ENCODE peak calls at places on chromosomes 2 and 18, in eight cellular contexts. P, X, T, B, D, M, Z and Q are unnamed samples.

GRCh38 chr18:61865466-61866165 is 27.2 kb downstream of the RNF152 start:
- DNase-seq in P (no peak), X (no peak), T (no peak), B (no peak), D (no peak), M (no peak), Z (no peak), Q (no peak)

GRCh38 chr2:20577495-20578235 is 73.2 kb downstream of the HS1BP3 start:
- DNase-seq in P (no peak), X (no peak), T (peak), B (peak), D (no peak), M (peak), Z (peak), Q (no peak)

GRCh38 chr2:165720526-165720925 is 73.5 kb downstream of the GALNT3 start:
- DNase-seq in P (no peak), X (no peak), T (peak), B (peak), D (no peak), M (no peak), Z (no peak), Q (peak)

GRCh38 chr2:28970464-28971160 is 10.5 kb upstream of the TOGARAM2 start:
- DNase-seq in P (no peak), X (no peak), T (no peak), B (no peak), D (no peak), M (no peak), Z (no peak), Q (no peak)

GRCh38 chr2:157032019-157032418 is 225.5 kb upstream of the GALNT5 start:
- DNase-seq in P (no peak), X (no peak), T (peak), B (peak), D (no peak), M (peak), Z (no peak), Q (peak)

GRCh38 chr2:109486711-109487130 is 127.0 kb downstream of the SEPTIN10 start:
- DNase-seq in P (no peak), X (no peak), T (no peak), B (no peak), D (no peak), M (no peak), Z (no peak), Q (no peak)

GRCh38 chr2:61006486-61007105 is 10.9 kb upstream of the PEX13 start:
- DNase-seq in P (no peak), X (no peak), T (peak), B (peak), D (no peak), M (no peak), Z (no peak), Q (no peak)

GRCh38 chr2:240986787-240987411 is 11.5 kb upstream of the SNED1 start:
- DNase-seq in P (no peak), X (no peak), T (no peak), B (no peak), D (no peak), M (peak), Z (peak), Q (no peak)

GRCh38 chr18:45081579-45082181 is 401.0 kb downstream of the SETBP1 start:
- DNase-seq in P (no peak), X (no peak), T (no peak), B (peak), D (no peak), M (peak), Z (no peak), Q (no peak)

GRCh38 chr2:142974288-142975024 is 97.0 kb downstream of the KYNU start:
- DNase-seq in P (no peak), X (no peak), T (peak), B (peak), D (no peak), M (peak), Z (no peak), Q (no peak)

GRCh38 chr2:47904903-47905453 is 1.3 kb downstream of the FBXO11 start:
- DNase-seq in P (peak), X (no peak), T (peak), B (peak), D (peak), M (peak), Z (peak), Q (no peak)

GRCh38 chr2:236415706-236416493 is 151.7 kb upstream of the ASB18 start:
- DNase-seq in P (no peak), X (no peak), T (no peak), B (no peak), D (no peak), M (no peak), Z (no peak), Q (no peak)

GRCh38 chr2:239593965-239594771 is 193.3 kb upstream of the HDAC4 start:
- DNase-seq in P (no peak), X (no peak), T (no peak), B (no peak), D (no peak), M (no peak), Z (peak), Q (no peak)

GRCh38 chr2:219418570-219419189 is 503 bp downstream of the DES start:
- DNase-seq in P (no peak), X (no peak), T (no peak), B (no peak), D (no peak), M (no peak), Z (no peak), Q (no peak)

GRCh38 chr2:98355881-98356280 is 9.6 kb downstream of the CNGA3 start:
- DNase-seq in P (no peak), X (no peak), T (peak), B (no peak), D (no peak), M (no peak), Z (no peak), Q (no peak)

GRCh38 chr2:163808406-163808805 is 72.6 kb upstream of the FIGN start:
- DNase-seq in P (no peak), X (no peak), T (peak), B (no peak), D (no peak), M (peak), Z (no peak), Q (no peak)

GRCh38 chr2:109355192-109355843 is 226.3 kb downstream of the SH3RF3 start:
- DNase-seq in P (no peak), X (no peak), T (no peak), B (no peak), D (no peak), M (no peak), Z (no peak), Q (no peak)

GRCh38 chr2:182716665-182716990 is 571 bp downstream of the DNAJC10 start:
- DNase-seq in P (no peak), X (no peak), T (no peak), B (peak), D (no peak), M (peak), Z (no peak), Q (no peak)

GRCh38 chr2:95061119-95061512 is 35.6 kb downstream of the MAL start:
- DNase-seq in P (no peak), X (no peak), T (no peak), B (no peak), D (no peak), M (no peak), Z (no peak), Q (no peak)

GRCh38 chr2:197144183-197144582 is 166.4 kb downstream of the ANKRD44 start:
- DNase-seq in P (no peak), X (no peak), T (no peak), B (no peak), D (no peak), M (no peak), Z (no peak), Q (no peak)

GRCh38 chr2:226020179-226020578 is 620.7 kb downstream of the NYAP2 start:
- DNase-seq in P (no peak), X (no peak), T (no peak), B (no peak), D (no peak), M (peak), Z (no peak), Q (no peak)

GRCh38 chr2:218780026-218780425 is 1.9 kb upstream of the CYP27A1 start:
- DNase-seq in P (no peak), X (no peak), T (no peak), B (no peak), D (no peak), M (no peak), Z (no peak), Q (no peak)

GRCh38 chr2:71426721-71427120 is 26.6 kb upstream of the DYSF start:
- DNase-seq in P (no peak), X (no peak), T (no peak), B (no peak), D (no peak), M (no peak), Z (no peak), Q (no peak)

GRCh38 chr18:63022429-63023022 is 297.0 kb downstream of the BCL2 start:
- DNase-seq in P (no peak), X (peak), T (no peak), B (no peak), D (no peak), M (no peak), Z (no peak), Q (no peak)